ENCODE peak calls at places on chromosomes 12 and 14, in four cellular contexts. Y, D, A and J are unnamed samples.

GRCh38 chr12:50573271-50573670 is 68.5 kb downstream of the DIP2B start:
- DNase-seq in Y (no peak), D (no peak), A (no peak), J (no peak)

GRCh38 chr12:70091021-70091521 is 152.2 kb upstream of the CNOT2 start:
- DNase-seq in D (no peak), Y (no peak), A (no peak), J (no peak)

GRCh38 chr12:89514751-89515150 is 9.8 kb downstream of the GALNT4 start:
- DNase-seq in D (no peak), A (no peak), Y (no peak), J (no peak)

GRCh38 chr12:79927772-79928474 is 7.0 kb downstream of the PPP1R12A start:
- DNase-seq in A (no peak), Y (no peak), D (no peak), J (no peak)

GRCh38 chr12:41967668-41968649 is 176.7 kb downstream of the GXYLT1 start:
- DNase-seq in Y (no peak), A (no peak), D (no peak), J (no peak)

GRCh38 chr14:25006961-25007795 is 42.8 kb downstream of the STXBP6 start:
- DNase-seq in D (peak; percentile 27), A (no peak), Y (peak; percentile 89), J (peak; percentile 85)

GRCh38 chr14:69539631-69540410 is 34.9 kb downstream of the CCDC177 start:
- DNase-seq in D (no peak), Y (peak; percentile 23), A (no peak), J (no peak)

GRCh38 chr12:6141048-6141447 is 16.6 kb upstream of the VWF start:
- DNase-seq in D (no peak), Y (peak; percentile 12), A (no peak), J (no peak)

GRCh38 chr14:71321556-71322315 is 414.5 kb downstream of the PCNX1 start:
- DNase-seq in Y (peak; percentile 36), D (peak; percentile 21), A (no peak), J (no peak)

GRCh38 chr12:4164591-4165558 is 108.7 kb upstream of the CCND2 start:
- DNase-seq in Y (peak; percentile 65), A (peak; percentile 40), D (no peak), J (no peak)

GRCh38 chr12:49195734-49196133 is 6.9 kb upstream of the TUBA1A start:
- DNase-seq in D (no peak), A (no peak), Y (no peak), J (no peak)

GRCh38 chr14:101628471-101628966 is 67.2 kb downstream of the DIO3 start:
- DNase-seq in D (peak; percentile 76), A (peak; percentile 77), Y (peak; percentile 41), J (no peak)

GRCh38 chr14:76904740-76905569 is 78.7 kb downstream of the LRRC74A start:
- DNase-seq in Y (peak; percentile 100), D (peak; percentile 47), A (peak; percentile 52), J (peak; percentile 89)

GRCh38 chr12:53414756-53415417 is 8.8 kb upstream of the AMHR2 start:
- DNase-seq in A (no peak), Y (no peak), D (no peak), J (no peak)

GRCh38 chr12:121490401-121491257 is 90.2 kb downstream of the KDM2B start:
- DNase-seq in Y (no peak), A (no peak), D (no peak), J (no peak)

GRCh38 chr12:13120431-13120830 is 17.0 kb upstream of the GSG1 start:
- DNase-seq in A (no peak), D (no peak), Y (no peak), J (no peak)

GRCh38 chr12:99767809-99768208 is 120.3 kb downstream of the GARIN6 start:
- DNase-seq in D (no peak), Y (no peak), A (no peak), J (no peak)

GRCh38 chr12:89731614-89732013 is 23.0 kb upstream of the ATP2B1 start:
- DNase-seq in D (no peak), Y (peak; percentile 83), A (no peak), J (no peak)

GRCh38 chr12:27861428-27862167 is 81.6 kb upstream of the MANSC4 start:
- DNase-seq in D (peak; percentile 19), Y (no peak), A (peak; percentile 72), J (no peak)

GRCh38 chr14:38605193-38606114 is 349.6 kb upstream of the CLEC14A start:
- DNase-seq in Y (no peak), D (no peak), A (no peak), J (no peak)

GRCh38 chr14:94582199-94582750 is 1.0 kb downstream of the SERPINA5 start:
- DNase-seq in D (peak; percentile 78), A (no peak), Y (no peak), J (no peak)

GRCh38 chr12:131882804-131883520 is 11.5 kb upstream of the ULK1 start:
- DNase-seq in A (no peak), D (no peak), Y (no peak), J (no peak)

GRCh38 chr12:109951751-109952150 is 44.4 kb downstream of the GIT2 start:
- DNase-seq in D (peak; percentile 97), Y (peak; percentile 51), A (peak; percentile 60), J (no peak)

GRCh38 chr14:47208434-47208833 is 467.0 kb downstream of the MDGA2 start:
- DNase-seq in D (no peak), Y (no peak), A (no peak), J (no peak)

GRCh38 chr12:6234906-6235305 is 34.7 kb downstream of the CD9 start:
- DNase-seq in D (no peak), Y (no peak), A (no peak), J (no peak)

GRCh38 chr12:51864701-51865469 is 16.4 kb upstream of the FIGNL2 start:
- DNase-seq in D (no peak), A (no peak), Y (no peak), J (no peak)

GRCh38 chr14:22225526-22226133 is 363.4 kb downstream of the DAD1 start:
- DNase-seq in Y (no peak), D (no peak), A (no peak), J (no peak)

GRCh38 chr14:22220427-22220826 is 368.6 kb downstream of the DAD1 start:
- DNase-seq in Y (no peak), A (no peak), D (no peak), J (no peak)

GRCh38 chr14:22226381-22226780 is 362.6 kb downstream of the DAD1 start:
- DNase-seq in D (no peak), A (no peak), Y (no peak), J (no peak)

GRCh38 chr14:22218729-22219128 is 370.3 kb downstream of the DAD1 start:
- DNase-seq in Y (no peak), D (no peak), A (no peak), J (no peak)

DNA sequence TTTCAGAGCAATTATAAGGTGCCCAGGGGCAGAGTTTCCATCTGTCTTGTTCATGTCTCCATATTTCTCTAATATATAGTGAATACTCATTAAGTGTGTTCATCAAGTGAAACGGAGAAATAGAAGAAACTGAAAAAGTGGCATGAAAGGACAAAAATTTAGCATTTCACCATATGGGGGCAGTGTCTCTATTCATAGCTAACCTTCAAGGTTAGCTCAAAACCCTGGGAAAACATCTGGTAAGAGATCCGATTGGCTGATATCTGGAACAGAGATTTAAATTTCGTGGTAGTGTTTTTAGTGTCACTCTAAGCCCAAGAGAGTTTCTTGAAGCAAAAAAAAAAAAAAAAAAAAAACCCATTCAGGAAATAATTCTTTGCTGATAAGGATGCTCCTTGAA is 367.5 kb downstream of the DAD1 start:
- DNase-seq in A (no peak), Y (no peak), D (no peak), J (no peak)
- TF ChIP-seq CTCF in A (no peak), Y (peak; percentile 39), D (no peak), J (peak; percentile 42)

GRCh38 chr14:23286020-23286903 is at the start of gene HOMEZ:
- DNase-seq in Y (peak; percentile 99), D (peak; percentile 99), A (peak; percentile 99), J (peak; percentile 90)
- TF ChIP-seq CTCF in Y (no peak), D (no peak), A (peak; percentile 38), J (peak; percentile 14)

GRCh38 chr12:96132819-96133218 is 61.4 kb upstream of the ELK3 start:
- DNase-seq in A (no peak), D (no peak), Y (no peak), J (no peak)
- TF ChIP-seq CTCF in A (peak; percentile 48), D (no peak), Y (no peak), J (no peak)

GRCh38 chr14:55416866-55417265 is 5.2 kb upstream of the ATG14 start:
- DNase-seq in D (no peak), A (no peak), Y (no peak), J (no peak)
- TF ChIP-seq CTCF in D (no peak), A (no peak), Y (peak; percentile 53), J (peak; percentile 28)

GRCh38 chr12:62522984-62523383 is 56.4 kb downstream of the MON2 start:
- DNase-seq in A (no peak), Y (no peak), D (no peak), J (no peak)
- TF ChIP-seq CTCF in A (peak; percentile 23), Y (no peak), D (peak; percentile 23), J (no peak)

DNA sequence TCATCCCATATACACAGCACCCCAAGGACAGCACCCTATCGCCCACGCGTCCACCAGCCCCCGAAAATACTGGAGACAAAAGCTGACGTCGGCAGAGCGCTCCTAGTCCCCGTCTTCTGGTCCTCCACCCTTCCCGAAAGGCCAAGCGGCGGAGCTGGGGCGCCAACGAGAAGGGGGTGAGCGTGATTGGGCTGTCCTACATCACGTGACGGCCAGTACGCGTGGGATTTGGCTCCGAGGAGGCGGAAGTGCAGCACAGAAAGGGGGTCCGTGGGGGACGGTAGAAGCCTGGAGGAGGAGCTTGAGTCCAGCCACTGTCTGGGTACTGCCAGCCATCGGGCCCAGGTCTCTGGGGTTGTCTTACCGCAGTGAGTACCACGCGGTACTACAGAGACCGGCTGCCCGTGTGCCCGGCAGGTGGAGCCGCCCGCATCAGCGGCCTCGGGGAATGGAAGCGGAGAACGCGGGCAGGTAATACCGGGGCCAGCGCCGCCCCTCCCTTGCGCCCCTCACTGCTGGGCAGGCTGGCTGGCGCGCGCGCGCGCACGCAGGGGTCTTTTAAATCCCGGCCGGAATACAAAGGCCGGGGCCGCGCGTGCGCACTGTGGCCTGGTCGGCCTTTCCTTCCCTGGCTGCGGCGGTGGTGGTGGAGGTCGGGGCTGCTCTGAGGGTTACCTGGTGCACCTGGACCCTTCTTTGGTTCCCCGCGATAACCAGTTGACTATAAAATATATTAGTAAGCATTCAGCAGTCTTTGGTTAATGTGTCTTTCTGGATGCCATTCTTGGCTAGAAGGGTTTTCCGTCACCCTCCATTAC is at the start of gene TDG:
- DNase-seq in Y (peak; percentile 98), D (peak; percentile 97), A (peak; percentile 97), J (peak; percentile 90)
- TF ChIP-seq CTCF in Y (no peak), D (peak; percentile 26), A (peak; percentile 17), J (peak; percentile 20)

DNA sequence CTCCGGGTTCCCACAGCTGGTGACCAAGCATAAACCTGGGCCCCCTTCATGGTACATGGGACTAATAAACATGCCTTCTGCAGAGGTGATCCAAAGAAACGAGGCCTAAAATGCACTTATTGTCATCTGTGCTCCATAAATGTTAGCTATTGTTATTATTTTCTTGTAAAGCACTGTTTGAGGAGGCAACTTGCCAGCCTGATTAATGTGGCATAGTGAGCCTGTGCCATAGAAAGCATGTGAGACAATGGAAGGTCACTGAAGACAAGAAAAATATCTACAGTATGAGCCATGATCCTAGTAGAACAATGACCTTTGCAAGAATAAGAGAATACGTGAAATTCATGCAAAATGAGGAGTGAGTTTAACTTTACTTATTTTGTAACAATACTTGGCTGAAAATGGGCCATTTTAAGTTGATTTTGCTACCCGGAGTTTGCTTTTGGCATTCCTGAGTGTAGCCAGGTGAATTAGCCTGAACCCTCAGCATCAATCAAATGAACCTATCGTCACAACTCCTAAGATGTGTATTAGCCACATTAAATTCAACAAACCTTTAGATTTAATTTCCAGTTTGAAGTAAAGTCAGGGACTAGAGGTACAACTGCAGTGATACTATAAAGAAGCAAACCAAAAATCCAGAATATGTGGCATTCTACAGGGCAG is 52.2 kb downstream of the CPM start:
- DNase-seq in A (no peak), D (no peak), Y (no peak), J (no peak)
- TF ChIP-seq CTCF in A (no peak), D (no peak), Y (no peak), J (no peak)